ENCODE peak calls at places on chromosomes 4 and X, in eight cellular contexts. O is suprapubic skin, C is IMR-90, R is fibroblast of lung, X is PC-3, E is prostate gland, P is psoas muscle, H is ovary. V is an unnamed sample.

GRCh38 chrX:136067946-136068345 is 79.4 kb upstream of the FHL1 start:
- DNase-seq in O (no peak), C (no peak), R (no peak), X (no peak), E (no peak), P (no peak), H (no peak), V (no peak)

GRCh38 chr4:154489558-154490260 is 1.9 kb downstream of the DCHS2 start:
- DNase-seq in O (no peak), C (no peak), R (no peak), X (no peak), E (no peak), P (peak; percentile 10), H (no peak), V (no peak)

GRCh38 chrX:110146521-110146920 is 143.6 kb downstream of the TMEM164 start:
- DNase-seq in O (no peak), C (peak; percentile 48), R (peak; percentile 77), X (peak; percentile 72), E (peak; percentile 8), P (no peak), H (no peak), V (no peak)

GRCh38 chrX:72169008-72169728 is 12.4 kb upstream of the PIN4 start:
- DNase-seq in O (no peak), C (no peak), R (peak; percentile 8), X (no peak), E (no peak), P (no peak), H (no peak), V (no peak)

GRCh38 chr4:157514711-157515110 is 294.2 kb downstream of the GRIA2 start:
- DNase-seq in O (no peak), C (no peak), R (no peak), X (peak; percentile 2), E (no peak), P (no peak), H (no peak), V (no peak)

GRCh38 chr4:44434247-44434646 is 14.4 kb downstream of the KCTD8 start:
- DNase-seq in O (no peak), C (no peak), R (no peak), X (peak; percentile 62), E (no peak), P (no peak), H (no peak), V (no peak)

GRCh38 chrX:23631136-23631535 is 36.2 kb upstream of the PRDX4 start:
- DNase-seq in O (no peak), C (peak; percentile 20), R (no peak), X (no peak), E (no peak), P (no peak), H (no peak), V (no peak)

GRCh38 chr4:182083681-182084410 is 159.4 kb upstream of the TENM3 start:
- DNase-seq in O (no peak), C (no peak), R (no peak), X (no peak), E (no peak), P (no peak), H (no peak), V (no peak)

GRCh38 chr4:83219344-83219990 is 65.1 kb downstream of the COQ2 start:
- DNase-seq in O (no peak), C (no peak), R (no peak), X (no peak), E (peak; percentile 58), P (no peak), H (no peak), V (no peak)

GRCh38 chr4:4438891-4439290 is 52.0 kb downstream of the NSG1 start:
- DNase-seq in O (no peak), C (no peak), R (no peak), X (no peak), E (no peak), P (no peak), H (no peak), V (no peak)

GRCh38 chrX:67544871-67545771 is 1.3 kb downstream of the AR start:
- DNase-seq in O (no peak), C (peak; percentile 22), R (peak; percentile 55), X (no peak), E (peak; percentile 5), P (peak; percentile 39), H (peak; percentile 45), V (no peak)

GRCh38 chr4:3192188-3192587 is 56.8 kb upstream of the MSANTD1 start:
- DNase-seq in O (no peak), C (no peak), R (no peak), X (no peak), E (no peak), P (no peak), H (no peak), V (no peak)

GRCh38 chr4:102352774-102353173 is 7.5 kb upstream of the SLC39A8 start:
- DNase-seq in O (no peak), C (no peak), R (no peak), X (no peak), E (no peak), P (no peak), H (no peak), V (no peak)

GRCh38 chrX:149145845-149146285 is 359.2 kb downstream of the IDS start:
- DNase-seq in O (no peak), C (no peak), R (peak; percentile 17), X (no peak), E (no peak), P (no peak), H (no peak), V (no peak)

GRCh38 chr4:103400405-103400804 is 202.3 kb upstream of the CENPE start:
- DNase-seq in O (no peak), C (no peak), R (no peak), X (peak; percentile 25), E (no peak), P (no peak), H (no peak), V (no peak)

GRCh38 chr4:32140636-32141035 is 1420.5 kb downstream of the PCDH7 start:
- DNase-seq in O (no peak), C (peak; percentile 47), R (peak; percentile 47), X (peak; percentile 85), E (no peak), P (no peak), H (no peak), V (no peak)

GRCh38 chrX:38127961-38128360 is 92.7 kb downstream of the SRPX start:
- DNase-seq in O (no peak), C (no peak), R (no peak), X (no peak), E (no peak), P (no peak), H (no peak), V (no peak)

GRCh38 chr4:120232050-120232449 is 165.4 kb upstream of the MAD2L1 start:
- DNase-seq in O (no peak), C (peak; percentile 1), R (no peak), X (no peak), E (no peak), P (no peak), H (no peak), V (no peak)

GRCh38 chrX:67544281-67544680 is 460 bp downstream of the AR start:
- DNase-seq in O (no peak), C (no peak), R (peak; percentile 19), X (no peak), E (peak; percentile 34), P (peak; percentile 16), H (peak; percentile 50), V (no peak)

GRCh38 chr4:56977321-56978012 is at the start of gene NOA1:
- DNase-seq in O (peak; percentile 99), C (peak; percentile 99), R (peak; percentile 99), X (peak; percentile 99), E (peak; percentile 98), P (peak; percentile 98), H (peak; percentile 97), V (peak; percentile 94)
- H3K4me1 ChIP-seq in O (peaks cover 56% of the 10 kb centered on the region), C (no peaks in the 10 kb centered on the region), R (peaks cover 5% of the 10 kb centered on the region), X (peaks cover 31% of the 10 kb centered on the region), E (peaks cover 5% of the 10 kb centered on the region), P (peaks cover 32% of the 10 kb centered on the region), H (peaks cover 20% of the 10 kb centered on the region), V (peaks cover 27% of the 10 kb centered on the region)

GRCh38 chr4:20289782-20290181 is 38.1 kb downstream of the SLIT2 start:
- DNase-seq in O (no peak), C (no peak), R (no peak), X (no peak), E (no peak), P (no peak), H (no peak), V (no peak)
- H3K4me1 ChIP-seq in O (no peaks in the 10 kb centered on the region), C (no peaks in the 10 kb centered on the region), R (peaks cover 7% of the 10 kb centered on the region), X (peaks cover 47% of the 10 kb centered on the region), E (no peaks in the 10 kb centered on the region), P (no peaks in the 10 kb centered on the region), H (no peaks in the 10 kb centered on the region), V (peaks cover 5% of the 10 kb centered on the region)

GRCh38 chr4:185834778-185835177 is 22.8 kb upstream of the SORBS2 start:
- DNase-seq in O (no peak), C (no peak), R (no peak), X (no peak), E (no peak), P (no peak), H (no peak), V (no peak)

GRCh38 chr4:185835814-185836213 is 23.8 kb upstream of the SORBS2 start:
- DNase-seq in O (no peak), C (no peak), R (no peak), X (no peak), E (no peak), P (no peak), H (no peak), V (no peak)

GRCh38 chr4:185836268-185837084 is 24.5 kb upstream of the SORBS2 start:
- DNase-seq in O (no peak), C (no peak), R (no peak), X (no peak), E (no peak), P (no peak), H (no peak), V (no peak)

GRCh38 chr4:185834088-185834487 is 22.1 kb upstream of the SORBS2 start:
- DNase-seq in O (no peak), C (no peak), R (no peak), X (no peak), E (no peak), P (no peak), H (no peak), V (no peak)

DNA sequence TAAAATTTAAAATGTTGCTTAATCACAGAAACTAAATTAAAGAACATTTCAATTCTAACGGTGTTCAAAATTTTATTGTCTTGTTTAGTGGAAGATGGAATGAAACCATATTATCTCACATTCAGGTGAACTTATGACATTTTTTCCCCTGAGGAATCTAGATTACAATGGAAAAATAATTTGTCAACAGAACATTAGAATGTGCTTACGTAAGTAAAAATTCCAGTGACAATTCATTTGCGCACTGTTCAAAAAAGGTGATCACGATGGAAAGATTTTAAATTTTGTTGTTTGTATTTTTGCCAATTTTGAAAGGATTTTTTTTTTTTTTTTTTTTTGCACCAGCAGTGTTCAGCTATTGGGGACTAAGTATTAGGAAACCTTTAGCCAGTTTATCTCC is 23.3 kb upstream of the SORBS2 start:
- DNase-seq in O (no peak), C (no peak), R (no peak), X (no peak), E (no peak), P (no peak), H (no peak), V (no peak)
- H3K4me1 ChIP-seq in O (peaks cover 17% of the 10 kb centered on the region), C (peaks cover 19% of the 10 kb centered on the region), R (peaks cover 15% of the 10 kb centered on the region), X (peaks cover 22% of the 10 kb centered on the region), E (peaks cover 11% of the 10 kb centered on the region), P (peaks cover 9% of the 10 kb centered on the region), H (peaks cover 9% of the 10 kb centered on the region), V (peaks cover 17% of the 10 kb centered on the region)

DNA sequence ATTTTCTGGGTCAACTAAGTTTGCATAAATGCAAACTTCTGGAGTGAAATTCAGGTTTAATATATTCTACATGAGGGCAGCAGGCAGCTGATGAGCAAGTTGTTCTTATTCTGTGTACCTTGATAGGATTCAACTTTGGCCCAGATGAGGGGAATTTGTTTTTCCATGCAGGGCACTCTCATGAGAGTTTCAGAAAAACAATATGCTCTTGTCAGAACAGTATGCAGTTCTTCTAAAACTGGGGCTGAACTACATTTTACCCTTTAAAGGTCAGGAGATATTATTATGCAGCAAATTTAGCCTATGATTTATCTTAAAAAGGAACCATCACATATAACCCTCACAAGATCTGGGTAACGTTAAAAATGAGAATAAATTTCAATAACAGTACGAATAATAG is 19.2 kb downstream of the GPRIN3 start:
- DNase-seq in O (no peak), C (no peak), R (no peak), X (no peak), E (no peak), P (no peak), H (no peak), V (no peak)
- H3K4me1 ChIP-seq in O (peaks cover 4% of the 10 kb centered on the region), C (no peaks in the 10 kb centered on the region), R (no peaks in the 10 kb centered on the region), X (no peaks in the 10 kb centered on the region), E (no peaks in the 10 kb centered on the region), P (no peaks in the 10 kb centered on the region), H (no peaks in the 10 kb centered on the region), V (no peaks in the 10 kb centered on the region)